ENCODE peak calls at places on chromosomes 2 and 18, in ten cellular contexts. One of them, this sample, is unnamed.

GRCh38 chr2:20106746-20107145 is 55.3 kb upstream of the LAPTM4A start:
- DNase-seq in uterus: no peak
- DNase-seq in right lobe of liver: peak; percentile 72
- DNase-seq in stomach: no peak
- DNase-seq in heart left ventricle: peak; percentile 83
- DNase-seq in CD4-positive, CD25-positive, alpha-beta regulatory T cell: no peak
- DNase-seq in fibroblast of lung: peak; percentile 17
- DNase-seq in naive thymus-derived CD4-positive, alpha-beta T cell: no peak
- DNase-seq in PC-9: peak; percentile 70
- DNase-seq in transverse colon: peak; percentile 56
- DNase-seq in this sample: no peak

GRCh38 chr18:45248240-45248903 is 366.9 kb upstream of the SLC14A2 start:
- DNase-seq in uterus: peak; percentile 18
- DNase-seq in right lobe of liver: no peak
- DNase-seq in stomach: no peak
- DNase-seq in heart left ventricle: no peak
- DNase-seq in CD4-positive, CD25-positive, alpha-beta regulatory T cell: no peak
- DNase-seq in fibroblast of lung: peak; percentile 96
- DNase-seq in naive thymus-derived CD4-positive, alpha-beta T cell: no peak
- DNase-seq in PC-9: no peak
- DNase-seq in transverse colon: no peak
- DNase-seq in this sample: peak; percentile 61

GRCh38 chr18:47558110-47558750 is 306.8 kb upstream of the SKOR2 start:
- DNase-seq in uterus: no peak
- DNase-seq in right lobe of liver: no peak
- DNase-seq in stomach: no peak
- DNase-seq in heart left ventricle: no peak
- DNase-seq in CD4-positive, CD25-positive, alpha-beta regulatory T cell: no peak
- DNase-seq in fibroblast of lung: no peak
- DNase-seq in naive thymus-derived CD4-positive, alpha-beta T cell: no peak
- DNase-seq in PC-9: no peak
- DNase-seq in transverse colon: no peak
- DNase-seq in this sample: no peak

GRCh38 chr2:71282493-71282892 is 49.1 kb upstream of the ZNF638 start:
- DNase-seq in uterus: no peak
- DNase-seq in right lobe of liver: no peak
- DNase-seq in stomach: no peak
- DNase-seq in heart left ventricle: no peak
- DNase-seq in CD4-positive, CD25-positive, alpha-beta regulatory T cell: no peak
- DNase-seq in fibroblast of lung: no peak
- DNase-seq in naive thymus-derived CD4-positive, alpha-beta T cell: no peak
- DNase-seq in PC-9: no peak
- DNase-seq in transverse colon: no peak
- DNase-seq in this sample: no peak

GRCh38 chr2:136185991-136186771 is 68.2 kb upstream of the CXCR4 start:
- DNase-seq in uterus: no peak
- DNase-seq in right lobe of liver: no peak
- DNase-seq in stomach: no peak
- DNase-seq in heart left ventricle: no peak
- DNase-seq in CD4-positive, CD25-positive, alpha-beta regulatory T cell: no peak
- DNase-seq in fibroblast of lung: peak; percentile 35
- DNase-seq in naive thymus-derived CD4-positive, alpha-beta T cell: no peak
- DNase-seq in PC-9: no peak
- DNase-seq in transverse colon: no peak
- DNase-seq in this sample: no peak

GRCh38 chr2:130231656-130232055 is 33.4 kb upstream of the TUBA3E start:
- DNase-seq in uterus: no peak
- DNase-seq in right lobe of liver: no peak
- DNase-seq in stomach: no peak
- DNase-seq in heart left ventricle: no peak
- DNase-seq in CD4-positive, CD25-positive, alpha-beta regulatory T cell: no peak
- DNase-seq in fibroblast of lung: no peak
- DNase-seq in naive thymus-derived CD4-positive, alpha-beta T cell: no peak
- DNase-seq in PC-9: no peak
- DNase-seq in transverse colon: no peak
- DNase-seq in this sample: no peak

GRCh38 chr2:140734992-140735391 is 1395.8 kb downstream of the LRP1B start:
- DNase-seq in uterus: no peak
- DNase-seq in right lobe of liver: no peak
- DNase-seq in stomach: no peak
- DNase-seq in heart left ventricle: no peak
- DNase-seq in CD4-positive, CD25-positive, alpha-beta regulatory T cell: no peak
- DNase-seq in fibroblast of lung: no peak
- DNase-seq in naive thymus-derived CD4-positive, alpha-beta T cell: no peak
- DNase-seq in PC-9: no peak
- DNase-seq in transverse colon: no peak
- DNase-seq in this sample: no peak

GRCh38 chr18:24919141-24919540 is 432.8 kb downstream of the ZNF521 start:
- DNase-seq in uterus: no peak
- DNase-seq in right lobe of liver: no peak
- DNase-seq in stomach: no peak
- DNase-seq in heart left ventricle: no peak
- DNase-seq in CD4-positive, CD25-positive, alpha-beta regulatory T cell: no peak
- DNase-seq in fibroblast of lung: no peak
- DNase-seq in naive thymus-derived CD4-positive, alpha-beta T cell: no peak
- DNase-seq in PC-9: no peak
- DNase-seq in transverse colon: no peak
- DNase-seq in this sample: no peak

GRCh38 chr18:76075777-76076176 is 419.3 kb downstream of the ZNF516 start:
- DNase-seq in uterus: no peak
- DNase-seq in right lobe of liver: no peak
- DNase-seq in stomach: no peak
- DNase-seq in heart left ventricle: no peak
- DNase-seq in CD4-positive, CD25-positive, alpha-beta regulatory T cell: no peak
- DNase-seq in fibroblast of lung: no peak
- DNase-seq in naive thymus-derived CD4-positive, alpha-beta T cell: no peak
- DNase-seq in PC-9: no peak
- DNase-seq in transverse colon: no peak
- DNase-seq in this sample: no peak

GRCh38 chr2:147456729-147457128 is 388.1 kb upstream of the ACVR2A start:
- DNase-seq in uterus: no peak
- DNase-seq in right lobe of liver: no peak
- DNase-seq in stomach: no peak
- DNase-seq in heart left ventricle: no peak
- DNase-seq in CD4-positive, CD25-positive, alpha-beta regulatory T cell: no peak
- DNase-seq in fibroblast of lung: peak; percentile 18
- DNase-seq in naive thymus-derived CD4-positive, alpha-beta T cell: no peak
- DNase-seq in PC-9: no peak
- DNase-seq in transverse colon: no peak
- DNase-seq in this sample: no peak

GRCh38 chr2:98006378-98006777 is 10.6 kb upstream of the TMEM131 start:
- DNase-seq in uterus: no peak
- DNase-seq in right lobe of liver: no peak
- DNase-seq in stomach: no peak
- DNase-seq in heart left ventricle: no peak
- DNase-seq in CD4-positive, CD25-positive, alpha-beta regulatory T cell: no peak
- DNase-seq in fibroblast of lung: no peak
- DNase-seq in naive thymus-derived CD4-positive, alpha-beta T cell: no peak
- DNase-seq in PC-9: no peak
- DNase-seq in transverse colon: no peak
- DNase-seq in this sample: no peak

GRCh38 chr18:36348971-36349417 is 51.5 kb downstream of the FHOD3 start:
- DNase-seq in uterus: no peak
- DNase-seq in right lobe of liver: no peak
- DNase-seq in stomach: no peak
- DNase-seq in heart left ventricle: no peak
- DNase-seq in CD4-positive, CD25-positive, alpha-beta regulatory T cell: no peak
- DNase-seq in fibroblast of lung: no peak
- DNase-seq in naive thymus-derived CD4-positive, alpha-beta T cell: no peak
- DNase-seq in PC-9: no peak
- DNase-seq in transverse colon: no peak
- DNase-seq in this sample: no peak

GRCh38 chr2:44560352-44560751 is 198.6 kb downstream of the CAMKMT start:
- DNase-seq in uterus: no peak
- DNase-seq in right lobe of liver: no peak
- DNase-seq in stomach: peak; percentile 31
- DNase-seq in heart left ventricle: no peak
- DNase-seq in CD4-positive, CD25-positive, alpha-beta regulatory T cell: no peak
- DNase-seq in fibroblast of lung: no peak
- DNase-seq in naive thymus-derived CD4-positive, alpha-beta T cell: no peak
- DNase-seq in PC-9: peak; percentile 37
- DNase-seq in transverse colon: no peak
- DNase-seq in this sample: no peak

GRCh38 chr2:10435427-10436204 is 12.5 kb downstream of the ODC1 start:
- DNase-seq in uterus: no peak
- DNase-seq in right lobe of liver: no peak
- DNase-seq in stomach: no peak
- DNase-seq in heart left ventricle: no peak
- DNase-seq in CD4-positive, CD25-positive, alpha-beta regulatory T cell: no peak
- DNase-seq in fibroblast of lung: no peak
- DNase-seq in naive thymus-derived CD4-positive, alpha-beta T cell: no peak
- DNase-seq in PC-9: no peak
- DNase-seq in transverse colon: no peak
- DNase-seq in this sample: no peak

GRCh38 chr2:279956-280654 is 7.8 kb downstream of the ALKAL2 start:
- DNase-seq in uterus: no peak
- DNase-seq in right lobe of liver: no peak
- DNase-seq in stomach: no peak
- DNase-seq in heart left ventricle: no peak
- DNase-seq in CD4-positive, CD25-positive, alpha-beta regulatory T cell: no peak
- DNase-seq in fibroblast of lung: no peak
- DNase-seq in naive thymus-derived CD4-positive, alpha-beta T cell: no peak
- DNase-seq in PC-9: no peak
- DNase-seq in transverse colon: no peak
- DNase-seq in this sample: no peak
- H3K36me3 ChIP-seq in uterus: no peaks in the 10 kb centered on the region
- H3K36me3 ChIP-seq in right lobe of liver: no peaks in the 10 kb centered on the region
- H3K36me3 ChIP-seq in stomach: peaks cover 79% of the 10 kb centered on the region
- H3K36me3 ChIP-seq in heart left ventricle: peaks cover 73% of the 10 kb centered on the region
- H3K36me3 ChIP-seq in CD4-positive, CD25-positive, alpha-beta regulatory T cell: peaks cover 71% of the 10 kb centered on the region
- H3K36me3 ChIP-seq in fibroblast of lung: peaks cover 16% of the 10 kb centered on the region
- H3K36me3 ChIP-seq in naive thymus-derived CD4-positive, alpha-beta T cell: peaks cover 10% of the 10 kb centered on the region
- H3K36me3 ChIP-seq in PC-9: peaks cover 53% of the 10 kb centered on the region
- H3K36me3 ChIP-seq in transverse colon: peaks cover 36% of the 10 kb centered on the region
- H3K36me3 ChIP-seq in this sample: peaks cover 13% of the 10 kb centered on the region

DNA sequence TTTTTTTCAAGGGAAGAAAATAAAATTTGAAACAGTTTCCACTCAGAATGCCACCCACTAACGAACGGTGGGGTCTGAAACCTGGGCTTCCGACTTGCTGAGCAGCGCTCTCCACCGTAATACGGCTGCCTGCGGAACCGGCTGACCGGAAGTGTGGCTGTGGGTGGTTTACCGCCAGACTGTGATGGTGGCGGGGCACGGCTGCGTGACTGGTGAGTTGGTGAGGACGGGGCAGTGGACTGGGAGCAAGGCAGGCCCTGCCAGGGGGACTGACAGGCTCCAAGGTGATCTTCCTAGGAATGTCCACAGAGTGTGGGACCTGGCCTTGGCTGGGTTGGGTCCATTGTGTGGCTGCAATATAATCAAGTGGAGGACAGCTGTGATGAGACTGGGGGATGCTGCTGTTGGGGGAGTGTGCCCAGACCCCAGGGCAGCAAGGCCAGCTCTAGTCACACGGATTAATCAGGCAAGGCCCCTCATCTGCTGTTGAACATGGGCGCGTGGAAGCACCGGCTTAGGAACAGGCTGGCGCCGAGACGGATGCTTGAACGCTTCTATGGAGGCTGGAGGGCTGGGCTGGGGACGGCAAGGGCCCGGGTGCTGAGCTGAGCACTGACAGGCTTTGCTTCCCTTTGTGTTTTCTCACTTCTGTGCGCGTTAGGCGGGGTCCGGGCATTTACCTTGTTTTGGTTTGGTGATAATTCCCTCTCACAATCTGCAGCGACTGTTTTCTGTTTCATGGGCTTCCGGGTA is 357.7 kb upstream of the SPRED2 start:
- DNase-seq in uterus: no peak
- DNase-seq in right lobe of liver: no peak
- DNase-seq in stomach: no peak
- DNase-seq in heart left ventricle: no peak
- DNase-seq in CD4-positive, CD25-positive, alpha-beta regulatory T cell: no peak
- DNase-seq in fibroblast of lung: no peak
- DNase-seq in naive thymus-derived CD4-positive, alpha-beta T cell: no peak
- DNase-seq in PC-9: no peak
- DNase-seq in transverse colon: no peak
- DNase-seq in this sample: no peak
- H3K36me3 ChIP-seq in uterus: no peaks in the 10 kb centered on the region
- H3K36me3 ChIP-seq in right lobe of liver: no peaks in the 10 kb centered on the region
- H3K36me3 ChIP-seq in stomach: no peaks in the 10 kb centered on the region
- H3K36me3 ChIP-seq in heart left ventricle: no peaks in the 10 kb centered on the region
- H3K36me3 ChIP-seq in CD4-positive, CD25-positive, alpha-beta regulatory T cell: no peaks in the 10 kb centered on the region
- H3K36me3 ChIP-seq in fibroblast of lung: no peaks in the 10 kb centered on the region
- H3K36me3 ChIP-seq in naive thymus-derived CD4-positive, alpha-beta T cell: no peaks in the 10 kb centered on the region
- H3K36me3 ChIP-seq in PC-9: no peaks in the 10 kb centered on the region
- H3K36me3 ChIP-seq in transverse colon: no peaks in the 10 kb centered on the region
- H3K36me3 ChIP-seq in this sample: no peaks in the 10 kb centered on the region

GRCh38 chr18:210780-211179 is 52.4 kb downstream of the USP14 start:
- DNase-seq in uterus: no peak
- DNase-seq in right lobe of liver: no peak
- DNase-seq in stomach: no peak
- DNase-seq in heart left ventricle: no peak
- DNase-seq in CD4-positive, CD25-positive, alpha-beta regulatory T cell: no peak
- DNase-seq in fibroblast of lung: no peak
- DNase-seq in naive thymus-derived CD4-positive, alpha-beta T cell: no peak
- DNase-seq in PC-9: no peak
- DNase-seq in transverse colon: no peak
- DNase-seq in this sample: no peak

GRCh38 chr18:212780-213179 is 54.4 kb downstream of the USP14 start:
- DNase-seq in uterus: no peak
- DNase-seq in right lobe of liver: no peak
- DNase-seq in stomach: no peak
- DNase-seq in heart left ventricle: no peak
- DNase-seq in CD4-positive, CD25-positive, alpha-beta regulatory T cell: no peak
- DNase-seq in fibroblast of lung: no peak
- DNase-seq in naive thymus-derived CD4-positive, alpha-beta T cell: no peak
- DNase-seq in PC-9: no peak
- DNase-seq in transverse colon: no peak
- DNase-seq in this sample: no peak

GRCh38 chr18:213505-213904 is 54.3 kb downstream of the THOC1 start:
- DNase-seq in uterus: no peak
- DNase-seq in right lobe of liver: no peak
- DNase-seq in stomach: no peak
- DNase-seq in heart left ventricle: no peak
- DNase-seq in CD4-positive, CD25-positive, alpha-beta regulatory T cell: no peak
- DNase-seq in fibroblast of lung: no peak
- DNase-seq in naive thymus-derived CD4-positive, alpha-beta T cell: no peak
- DNase-seq in PC-9: no peak
- DNase-seq in transverse colon: no peak
- DNase-seq in this sample: no peak

GRCh38 chr18:211582-211981 is 53.2 kb downstream of the USP14 start:
- DNase-seq in uterus: no peak
- DNase-seq in right lobe of liver: no peak
- DNase-seq in stomach: no peak
- DNase-seq in heart left ventricle: no peak
- DNase-seq in CD4-positive, CD25-positive, alpha-beta regulatory T cell: no peak
- DNase-seq in fibroblast of lung: no peak
- DNase-seq in naive thymus-derived CD4-positive, alpha-beta T cell: no peak
- DNase-seq in PC-9: no peak
- DNase-seq in transverse colon: no peak
- DNase-seq in this sample: no peak

GRCh38 chr18:210075-210474 is 51.7 kb downstream of the USP14 start:
- DNase-seq in uterus: no peak
- DNase-seq in right lobe of liver: no peak
- DNase-seq in stomach: no peak
- DNase-seq in heart left ventricle: no peak
- DNase-seq in CD4-positive, CD25-positive, alpha-beta regulatory T cell: no peak
- DNase-seq in fibroblast of lung: no peak
- DNase-seq in naive thymus-derived CD4-positive, alpha-beta T cell: no peak
- DNase-seq in PC-9: no peak
- DNase-seq in transverse colon: no peak
- DNase-seq in this sample: no peak
- H3K36me3 ChIP-seq in uterus: no peaks in the 10 kb centered on the region
- H3K36me3 ChIP-seq in right lobe of liver: no peaks in the 10 kb centered on the region
- H3K36me3 ChIP-seq in stomach: peaks cover 90% of the 10 kb centered on the region
- H3K36me3 ChIP-seq in heart left ventricle: peaks cover 84% of the 10 kb centered on the region
- H3K36me3 ChIP-seq in CD4-positive, CD25-positive, alpha-beta regulatory T cell: peaks cover 70% of the 10 kb centered on the region
- H3K36me3 ChIP-seq in fibroblast of lung: peaks cover 8% of the 10 kb centered on the region
- H3K36me3 ChIP-seq in naive thymus-derived CD4-positive, alpha-beta T cell: peaks cover 16% of the 10 kb centered on the region
- H3K36me3 ChIP-seq in PC-9: peaks cover 31% of the 10 kb centered on the region
- H3K36me3 ChIP-seq in transverse colon: peaks cover 60% of the 10 kb centered on the region
- H3K36me3 ChIP-seq in this sample: peaks cover 7% of the 10 kb centered on the region

GRCh38 chr18:23530195-23530594 is 26.9 kb downstream of the RMC1 start:
- DNase-seq in uterus: no peak
- DNase-seq in right lobe of liver: no peak
- DNase-seq in stomach: no peak
- DNase-seq in heart left ventricle: no peak
- DNase-seq in CD4-positive, CD25-positive, alpha-beta regulatory T cell: no peak
- DNase-seq in fibroblast of lung: no peak
- DNase-seq in naive thymus-derived CD4-positive, alpha-beta T cell: no peak
- DNase-seq in PC-9: no peak
- DNase-seq in transverse colon: no peak
- DNase-seq in this sample: peak; percentile 27
- H3K36me3 ChIP-seq in uterus: no peaks in the 10 kb centered on the region
- H3K36me3 ChIP-seq in right lobe of liver: peaks cover 7% of the 10 kb centered on the region
- H3K36me3 ChIP-seq in stomach: peaks cover 100% of the 10 kb centered on the region
- H3K36me3 ChIP-seq in heart left ventricle: peaks cover 100% of the 10 kb centered on the region
- H3K36me3 ChIP-seq in CD4-positive, CD25-positive, alpha-beta regulatory T cell: peaks cover 98% of the 10 kb centered on the region
- H3K36me3 ChIP-seq in fibroblast of lung: peaks cover 25% of the 10 kb centered on the region
- H3K36me3 ChIP-seq in naive thymus-derived CD4-positive, alpha-beta T cell: peaks cover 19% of the 10 kb centered on the region
- H3K36me3 ChIP-seq in PC-9: peaks cover 14% of the 10 kb centered on the region
- H3K36me3 ChIP-seq in transverse colon: peaks cover 82% of the 10 kb centered on the region
- H3K36me3 ChIP-seq in this sample: peaks cover 22% of the 10 kb centered on the region

This sample was measured in aorta.